ENCODE peak calls at places on chromosomes 13 and 19, in seven cellular contexts. B is hepatocyte, G is omental fat pad, I is transverse colon, P is heart left ventricle, E is cardiac fibroblast, V is pancreas. X is an unnamed sample.
A peak's percentile ranks its signal among the peaks of the same experiment; 100 is the strongest.

GRCh38 chr19:56351208-56351607 is 36.6 kb upstream of the ZSCAN5A start:
- DNase-seq in P (no peak), V (no peak), I (no peak), B (no peak), E (no peak), G (no peak), X (no peak)

GRCh38 chr19:31127132-31127967 is 221.9 kb downstream of the TSHZ3 start:
- DNase-seq in V (no peak), P (no peak), G (no peak), E (peak; percentile 94), I (peak; percentile 24), B (peak; percentile 60), X (no peak)

GRCh38 chr19:39679056-39679790 is 23.5 kb downstream of the LGALS16 start:
- DNase-seq in G (no peak), P (no peak), B (no peak), I (no peak), E (no peak), V (no peak), X (no peak)

GRCh38 chr19:2695288-2695866 is 7.1 kb downstream of the GNG7 start:
- DNase-seq in P (peak; percentile 67), I (no peak), E (no peak), B (no peak), G (no peak), V (no peak), X (no peak)

GRCh38 chr19:16371540-16371986 is 46.9 kb downstream of the KLF2 start:
- DNase-seq in B (no peak), V (no peak), P (peak; percentile 65), I (peak; percentile 90), E (no peak), G (no peak), X (no peak)

GRCh38 chr19:12953456-12954149 is 3.4 kb downstream of the GADD45GIP1 start:
- DNase-seq in G (no peak), P (no peak), V (no peak), B (no peak), E (no peak), I (no peak), X (no peak)

GRCh38 chr13:112943309-112944125 is 25.5 kb upstream of the MCF2L start:
- DNase-seq in B (peak; percentile 77), V (peak; percentile 41), E (peak; percentile 18), P (peak; percentile 45), I (peak; percentile 40), G (no peak), X (peak; percentile 75)

GRCh38 chr19:49441210-49441959 is at the start of gene SLC17A7:
- DNase-seq in E (no peak), I (peak; percentile 34), B (peak; percentile 59), V (no peak), G (no peak), P (peak; percentile 51), X (no peak)

GRCh38 chr13:20044086-20044485 is 85.6 kb downstream of the ZMYM2 start:
- DNase-seq in P (no peak), G (no peak), E (no peak), B (no peak), V (no peak), I (no peak), X (no peak)

GRCh38 chr13:33637978-33638743 is 179.8 kb upstream of the RFC3 start:
- DNase-seq in V (no peak), B (no peak), I (no peak), G (no peak), E (peak; percentile 87), P (no peak), X (no peak)

GRCh38 chr19:35002037-35002535 is 2.0 kb downstream of the GRAMD1A start:
- DNase-seq in V (no peak), E (no peak), P (no peak), B (no peak), G (no peak), I (no peak), X (no peak)

GRCh38 chr13:108249150-108249549 is 20.4 kb upstream of the TNFSF13B start:
- DNase-seq in P (no peak), G (no peak), B (no peak), V (no peak), I (no peak), E (no peak), X (no peak)

GRCh38 chr13:114279146-114279545 is 2.3 kb upstream of the UPF3A start:
- DNase-seq in E (no peak), G (no peak), V (no peak), I (no peak), B (no peak), P (no peak), X (no peak)

GRCh38 chr19:54518844-54519243 is 16.2 kb downstream of the LAIR2 start:
- DNase-seq in G (no peak), E (peak; percentile 0), V (no peak), I (no peak), B (no peak), P (peak; percentile 11), X (no peak)

GRCh38 chr13:64457976-64458375 is 2772.2 kb downstream of the PCDH9 start:
- DNase-seq in G (no peak), B (no peak), P (no peak), E (peak; percentile 78), I (no peak), V (no peak), X (no peak)

GRCh38 chr19:32199501-32200040 is 145.8 kb upstream of the ZNF507 start:
- DNase-seq in V (no peak), B (no peak), I (no peak), P (no peak), G (no peak), E (no peak), X (peak; percentile 22)

GRCh38 chr19:943551-944170 is 17.8 kb downstream of the ARID3A start:
- DNase-seq in G (no peak), B (no peak), V (no peak), I (no peak), P (no peak), E (no peak), X (no peak)

GRCh38 chr19:3250675-3251074 is 26.2 kb downstream of the CELF5 start:
- DNase-seq in B (no peak), P (no peak), E (peak; percentile 28), G (no peak), V (no peak), I (peak; percentile 21), X (no peak)

GRCh38 chr13:79451500-79451962 is 29.4 kb upstream of the NDFIP2 start:
- DNase-seq in I (peak; percentile 26), V (no peak), E (peak; percentile 94), B (peak; percentile 49), G (no peak), P (no peak), X (no peak)

GRCh38 chr19:39738809-39739208 is 980 bp upstream of the CLC start:
- DNase-seq in I (no peak), P (no peak), V (no peak), G (no peak), B (no peak), E (no peak), X (no peak)

GRCh38 chr13:45472171-45472705 is 7.5 kb downstream of the COG3 start:
- DNase-seq in B (no peak), G (no peak), V (no peak), I (no peak), E (peak; percentile 32), P (no peak), X (no peak)

GRCh38 chr13:109698779-109699178 is 87.6 kb downstream of the IRS2 start:
- DNase-seq in G (no peak), P (no peak), I (no peak), V (no peak), E (peak; percentile 69), B (no peak), X (no peak)

GRCh38 chr19:5947435-5947834 is 30.5 kb downstream of the RANBP3 start:
- DNase-seq in E (peak; percentile 83), I (peak; percentile 64), B (peak; percentile 48), V (no peak), G (no peak), P (peak; percentile 60), X (no peak)

GRCh38 chr13:63190742-63191141 is 1775.1 kb upstream of the PCDH20 start:
- DNase-seq in B (no peak), P (no peak), G (no peak), I (no peak), E (peak; percentile 38), V (no peak), X (no peak)

GRCh38 chr13:57630661-57631606 is 610 bp upstream of the PCDH17 start:
- DNase-seq in V (no peak), B (peak; percentile 35), P (peak; percentile 14), I (no peak), G (no peak), E (peak; percentile 46), X (no peak)

GRCh38 chr13:97346561-97347254 is 87.3 kb upstream of the RAP2A start:
- DNase-seq in V (no peak), E (no peak), I (no peak), B (no peak), P (no peak), G (no peak), X (no peak)

GRCh38 chr13:87331178-87331577 is 340.0 kb upstream of the SLITRK5 start:
- DNase-seq in V (no peak), E (no peak), P (peak; percentile 20), G (no peak), B (peak; percentile 15), I (no peak), X (no peak)

GRCh38 chr19:52541608-52542007 is 14.1 kb downstream of the ZNF808 start:
- DNase-seq in I (no peak), P (no peak), E (no peak), G (no peak), V (no peak), B (no peak), X (no peak)
- TF ChIP-seq CTCF in I (no peak), P (no peak), E (no peak), G (no peak), V (no peak), B (no peak), X (no peak)

GRCh38 chr19:7681336-7682174 is 922 bp downstream of the TRAPPC5 start:
- DNase-seq in V (peak; percentile 67), B (peak; percentile 91), P (peak; percentile 79), E (peak; percentile 81), I (peak; percentile 82), G (peak; percentile 79), X (no peak)
- TF ChIP-seq CTCF in V (no peak), B (peak; percentile 49), P (peak; percentile 39), E (peak; percentile 75), I (peak; percentile 77), G (no peak), X (peak; percentile 65)

DNA sequence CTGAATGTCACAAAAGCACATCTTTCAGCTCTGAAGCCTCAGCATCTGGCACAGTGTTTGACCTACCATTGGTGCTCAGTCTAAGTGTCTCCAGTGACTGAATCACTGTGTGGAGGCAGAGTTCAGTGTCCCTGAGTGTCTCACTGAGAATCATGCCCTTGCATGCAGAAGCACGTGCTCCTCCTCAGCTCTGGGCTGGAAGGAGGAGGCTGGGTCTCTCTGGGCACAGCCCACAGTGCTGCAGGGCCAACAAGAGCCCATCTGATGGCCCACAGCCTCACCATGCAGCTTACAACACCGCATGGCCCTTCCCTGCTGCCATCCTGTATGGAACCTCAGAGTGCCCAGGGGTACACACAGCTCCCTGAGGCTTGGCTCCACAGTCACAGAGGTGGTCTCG is 86.1 kb downstream of the TEX26 start:
- DNase-seq in B (no peak), E (no peak), I (no peak), P (no peak), V (no peak), G (no peak), X (no peak)
- TF ChIP-seq CTCF in B (no peak), E (no peak), I (no peak), P (no peak), V (no peak), G (no peak), X (no peak)

DNA sequence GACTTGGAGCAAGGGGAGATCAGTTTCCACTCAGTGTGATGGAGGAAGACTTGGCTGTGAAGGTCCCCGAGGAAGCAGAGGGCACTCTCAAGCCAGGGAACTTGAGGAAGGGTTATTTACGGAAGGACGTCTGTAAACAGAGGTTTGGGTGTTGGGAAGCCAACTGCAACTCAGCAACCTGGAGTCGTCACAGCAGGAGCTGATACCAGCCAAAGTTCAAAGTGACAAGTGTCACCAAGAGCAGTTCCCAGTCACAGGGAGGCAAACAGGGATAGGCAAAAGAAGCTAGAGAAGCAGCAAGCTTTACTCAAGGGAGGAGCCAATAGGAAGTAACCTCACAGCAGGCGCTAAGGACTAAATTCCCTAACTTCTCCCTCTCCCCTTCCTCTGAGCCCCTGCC is 205.5 kb downstream of the EFNB2 start:
- DNase-seq in P (no peak), E (no peak), G (no peak), I (peak; percentile 62), B (peak; percentile 30), V (no peak), X (no peak)
- TF ChIP-seq CTCF in P (no peak), E (no peak), G (no peak), I (no peak), B (no peak), V (no peak), X (no peak)